ENCODE peak calls at places on chromosomes 3 and 15, in five cellular contexts. R is NB4, G is prostate gland, J is suprapubic skin, N is uterus. F is an unnamed sample.

GRCh38 chr3:197555281-197556261 is at the start of gene BDH1:
- DNase-seq in R (peak), J (no peak), N (peak), G (peak), F (no peak)

GRCh38 chr15:63063164-63063756 is 20.7 kb downstream of the TPM1 start:
- DNase-seq in G (no peak), J (no peak), N (no peak), R (peak), F (no peak)

GRCh38 chr3:30493912-30494311 is 112.5 kb upstream of the TGFBR2 start:
- DNase-seq in G (no peak), R (no peak), J (no peak), N (peak), F (no peak)

GRCh38 chr15:39358441-39359041 is 222.3 kb upstream of the THBS1 start:
- DNase-seq in N (peak), G (no peak), R (no peak), J (no peak), F (no peak)

GRCh38 chr3:18580268-18580667 is 155.1 kb upstream of the SATB1 start:
- DNase-seq in J (no peak), N (no peak), G (no peak), R (peak), F (no peak)

GRCh38 chr3:132661120-132661519 is 991 bp downstream of the UBA5 start:
- DNase-seq in R (no peak), J (no peak), N (no peak), G (no peak), F (no peak)

GRCh38 chr3:13282986-13283876 is 136.9 kb downstream of the NUP210 start:
- DNase-seq in N (no peak), J (no peak), G (no peak), R (peak), F (no peak)

GRCh38 chr3:197212290-197212689 is 86.1 kb downstream of the DLG1 start:
- DNase-seq in N (no peak), J (no peak), R (no peak), G (no peak), F (no peak)

GRCh38 chr3:187913617-187914033 is 168.4 kb upstream of the BCL6 start:
- DNase-seq in J (no peak), R (no peak), G (no peak), N (peak), F (no peak)

GRCh38 chr3:145678401-145678800 is 482.6 kb downstream of the PLOD2 start:
- DNase-seq in N (no peak), J (no peak), R (no peak), G (no peak), F (no peak)

GRCh38 chr3:38067508-38068233 is 28.7 kb downstream of the DLEC1 start:
- DNase-seq in N (no peak), R (peak), G (no peak), J (no peak), F (no peak)

GRCh38 chr15:31300981-31301686 is 25.5 kb upstream of the KLF13 start:
- DNase-seq in N (no peak), G (peak), R (peak), J (peak), F (peak)

GRCh38 chr15:28125673-28126651 is 26.8 kb upstream of the OCA2 start:
- DNase-seq in N (no peak), J (peak), G (peak), R (peak), F (no peak)

GRCh38 chr15:48242015-48242414 is 35.9 kb downstream of the SLC12A1 start:
- DNase-seq in J (no peak), N (no peak), G (no peak), R (no peak), F (no peak)

GRCh38 chr3:63975705-63976104 is 47.6 kb downstream of the PSMD6 start:
- DNase-seq in R (peak), N (peak), G (peak), J (peak), F (no peak)

GRCh38 chr3:7779331-7779730 is 722.3 kb upstream of the LMCD1 start:
- DNase-seq in G (no peak), N (no peak), J (no peak), R (no peak), F (no peak)

GRCh38 chr15:38660726-38661125 is 96.1 kb upstream of the RASGRP1 start:
- DNase-seq in G (no peak), J (no peak), R (no peak), N (no peak), F (no peak)

GRCh38 chr3:57017481-57017880 is 43.0 kb upstream of the SPATA12 start:
- DNase-seq in N (no peak), G (no peak), J (no peak), R (peak), F (no peak)

GRCh38 chr3:177642482-177643163 is 445.3 kb upstream of the TBL1XR1 start:
- DNase-seq in N (no peak), G (no peak), J (no peak), R (no peak), F (no peak)

GRCh38 chr3:164514576-164514975 is 563.7 kb downstream of the SI start:
- DNase-seq in R (no peak), J (no peak), G (no peak), N (no peak), F (no peak)

GRCh38 chr3:16370872-16371740 is 106.1 kb downstream of the OXNAD1 start:
- DNase-seq in N (no peak), G (no peak), R (no peak), J (no peak), F (no peak)

GRCh38 chr15:73190189-73190601 is 137.9 kb downstream of the NEO1 start:
- DNase-seq in G (no peak), J (no peak), N (no peak), R (no peak), F (no peak)

GRCh38 chr3:34239870-34240269 is 441.4 kb downstream of the PDCD6IP start:
- DNase-seq in N (no peak), G (no peak), R (no peak), J (no peak), F (no peak)

GRCh38 chr15:76930831-76931396 is 635 bp upstream of the RCN2 start:
- DNase-seq in N (no peak), J (no peak), R (no peak), G (no peak), F (no peak)

GRCh38 chr15:25391971-25392733 is 46.7 kb downstream of the UBE3A start:
- DNase-seq in J (no peak), G (no peak), N (no peak), R (no peak), F (no peak)

GRCh38 chr15:61141497-61142125 is 87.5 kb downstream of the RORA start:
- DNase-seq in J (no peak), N (no peak), G (no peak), R (no peak), F (no peak)

GRCh38 chr3:85864896-85865295 is 906.1 kb downstream of the CADM2 start:
- DNase-seq in R (no peak), J (no peak), N (no peak), G (no peak), F (no peak)

GRCh38 chr15:67066041-67067021 is 929 bp downstream of the SMAD3 start:
- DNase-seq in J (no peak), R (no peak), N (peak), G (no peak), F (no peak)

GRCh38 chr3:48018841-48019240 is 2.6 kb upstream of the MAP4 start:
- DNase-seq in J (no peak), R (no peak), N (no peak), G (no peak), F (no peak)

GRCh38 chr3:188272481-188273372 is 118.8 kb downstream of the LPP start:
- DNase-seq in G (no peak), R (peak), J (no peak), N (peak), F (no peak)

GRCh38 chr3:20256144-20256543 is 70.1 kb upstream of the SGO1 start:
- DNase-seq in N (no peak), G (no peak), R (no peak), J (no peak), F (no peak)

GRCh38 chr3:140078940-140079339 is 144.0 kb downstream of the CLSTN2 start:
- DNase-seq in R (no peak), G (no peak), J (no peak), N (no peak), F (no peak)

GRCh38 chr15:57656434-57656833 is 50.1 kb upstream of the POLR2M start:
- DNase-seq in R (no peak), N (no peak), G (no peak), J (no peak), F (no peak)

GRCh38 chr3:114902691-114903101 is 244.4 kb downstream of the ZBTB20 start:
- DNase-seq in R (no peak), J (no peak), G (no peak), N (no peak), F (no peak)

GRCh38 chr3:39135170-39135805 is 18.1 kb downstream of the CSRNP1 start:
- DNase-seq in R (no peak), J (no peak), N (peak), G (no peak), F (no peak)
- TF ChIP-seq POLR2A in R (no peak), J (no peak), N (no peak), G (no peak), F (no peak)

GRCh38 chr15:98853161-98853560 is 154.4 kb downstream of the PGPEP1L start:
- DNase-seq in R (peak), N (peak), J (peak), G (peak), F (no peak)
- TF ChIP-seq POLR2A in R (no peak), N (peak), J (no peak), G (peak), F (peak)

GRCh38 chr3:88661433-88661824 is 446.0 kb upstream of the EPHA3 start:
- DNase-seq in J (no peak), R (no peak), G (no peak), N (no peak), F (no peak)
- TF ChIP-seq POLR2A in J (no peak), R (no peak), G (no peak), N (no peak), F (no peak)

GRCh38 chr3:4985330-4986174 is 6.3 kb downstream of the BHLHE40 start:
- DNase-seq in N (peak), J (no peak), R (peak), G (peak), F (no peak)

GRCh38 chr3:4987374-4988296 is 8.4 kb downstream of the BHLHE40 start:
- DNase-seq in G (no peak), J (no peak), N (no peak), R (no peak), F (no peak)

GRCh38 chr3:4988815-4989648 is 9.8 kb downstream of the BHLHE40 start:
- DNase-seq in J (no peak), G (peak), N (no peak), R (no peak), F (no peak)

GRCh38 chr3:4986175-4986610 is 7.0 kb downstream of the BHLHE40 start:
- DNase-seq in R (no peak), G (no peak), J (no peak), N (no peak), F (no peak)

DNA sequence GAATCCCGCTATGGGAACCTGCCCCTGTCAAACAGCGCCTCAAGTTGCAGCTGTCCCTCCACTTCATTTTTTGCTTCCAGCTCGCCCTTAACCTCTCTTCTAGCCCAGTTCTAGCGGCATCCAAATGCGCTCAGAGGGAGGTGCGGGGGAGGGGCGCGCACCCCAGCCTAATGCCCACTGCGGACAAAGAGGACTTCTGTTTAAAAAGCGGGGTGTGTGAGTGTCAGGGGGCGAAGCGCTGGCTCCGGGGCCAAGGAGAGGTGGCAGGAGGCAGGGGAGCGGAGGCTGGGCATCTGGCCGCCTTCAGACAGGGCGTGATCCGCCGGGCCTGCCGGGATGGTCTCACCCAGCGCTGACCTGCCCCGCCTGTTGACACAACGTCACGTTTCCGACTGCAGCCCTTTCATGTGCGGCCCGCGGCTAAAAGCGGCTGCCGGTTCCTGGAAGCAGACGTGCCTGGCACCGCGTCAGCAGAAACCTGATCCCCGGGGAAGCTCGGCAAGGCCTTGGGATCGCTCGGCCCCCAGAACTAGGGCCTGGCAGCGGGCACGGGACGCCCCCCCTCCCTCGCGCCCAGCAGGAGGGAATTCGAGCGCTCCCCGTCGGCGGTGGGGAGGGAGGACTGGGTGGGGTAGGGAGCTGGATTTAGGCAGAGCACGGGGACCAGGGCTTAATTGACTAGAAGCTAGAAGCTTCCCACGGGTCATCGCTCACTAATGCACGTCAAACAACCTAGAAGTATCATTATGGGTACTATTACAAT is 7.6 kb downstream of the BHLHE40 start:
- DNase-seq in G (peak), J (peak), N (peak), R (peak), F (peak)
- TF ChIP-seq POLR2A in G (peak), J (no peak), N (peak), R (no peak), F (no peak)

GRCh38 chr3:100333051-100333450 is 1.5 kb upstream of the NIT2 start:
- DNase-seq in G (no peak), N (no peak), R (peak), J (no peak), F (no peak)

GRCh38 chr3:100333970-100334339 is 602 bp upstream of the NIT2 start:
- DNase-seq in N (no peak), J (no peak), R (no peak), G (no peak), F (no peak)

GRCh38 chr3:100335137-100335833 is 728 bp downstream of the NIT2 start:
- DNase-seq in J (no peak), G (no peak), R (peak), N (no peak), F (no peak)

GRCh38 chr3:100331660-100332059 is 2.9 kb upstream of the NIT2 start:
- DNase-seq in N (no peak), J (no peak), R (no peak), G (no peak), F (no peak)

DNA sequence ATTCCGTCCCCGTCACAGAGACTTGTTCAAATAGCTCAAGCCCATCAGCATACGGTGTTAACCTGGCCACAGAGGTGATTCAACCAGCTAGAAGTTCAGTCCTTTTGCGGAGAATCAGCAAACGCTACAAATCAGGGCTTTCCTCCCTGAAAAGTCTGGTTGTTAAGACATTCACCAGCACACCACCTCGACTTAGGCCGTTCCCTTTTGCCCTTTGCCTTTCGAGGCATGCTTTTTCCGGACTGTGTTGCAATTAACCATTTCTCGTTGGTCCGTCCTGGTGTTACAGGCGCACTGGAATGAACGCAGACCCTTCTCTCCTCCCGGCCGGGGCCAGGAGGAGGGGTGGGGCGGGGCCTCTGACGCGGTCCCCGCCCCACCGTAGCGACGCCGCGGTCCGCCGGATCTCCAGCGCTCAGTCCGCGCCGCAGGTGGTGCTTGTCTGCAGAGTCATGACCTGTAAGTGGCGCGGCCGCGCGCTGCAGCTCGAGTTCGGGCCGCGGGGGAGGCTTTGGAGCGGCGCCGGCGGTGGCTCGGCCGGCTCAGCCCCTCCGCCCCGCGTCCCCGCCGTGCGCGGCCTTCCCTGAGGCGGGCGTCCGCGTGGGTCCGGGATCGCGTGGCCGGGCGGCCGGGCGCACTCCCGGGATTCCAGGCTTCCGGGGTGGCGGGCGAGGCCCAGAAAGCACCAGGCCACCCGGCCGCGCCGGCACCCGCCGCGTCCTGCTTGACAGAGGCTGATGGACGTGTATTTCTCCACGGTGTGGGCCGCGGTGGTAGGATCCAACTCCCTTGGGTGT is at the start of gene NIT2:
- DNase-seq in N (peak), G (peak), J (peak), R (peak), F (no peak)
- TF ChIP-seq POLR2A in N (peak), G (peak), J (peak), R (peak), F (no peak)

DNA sequence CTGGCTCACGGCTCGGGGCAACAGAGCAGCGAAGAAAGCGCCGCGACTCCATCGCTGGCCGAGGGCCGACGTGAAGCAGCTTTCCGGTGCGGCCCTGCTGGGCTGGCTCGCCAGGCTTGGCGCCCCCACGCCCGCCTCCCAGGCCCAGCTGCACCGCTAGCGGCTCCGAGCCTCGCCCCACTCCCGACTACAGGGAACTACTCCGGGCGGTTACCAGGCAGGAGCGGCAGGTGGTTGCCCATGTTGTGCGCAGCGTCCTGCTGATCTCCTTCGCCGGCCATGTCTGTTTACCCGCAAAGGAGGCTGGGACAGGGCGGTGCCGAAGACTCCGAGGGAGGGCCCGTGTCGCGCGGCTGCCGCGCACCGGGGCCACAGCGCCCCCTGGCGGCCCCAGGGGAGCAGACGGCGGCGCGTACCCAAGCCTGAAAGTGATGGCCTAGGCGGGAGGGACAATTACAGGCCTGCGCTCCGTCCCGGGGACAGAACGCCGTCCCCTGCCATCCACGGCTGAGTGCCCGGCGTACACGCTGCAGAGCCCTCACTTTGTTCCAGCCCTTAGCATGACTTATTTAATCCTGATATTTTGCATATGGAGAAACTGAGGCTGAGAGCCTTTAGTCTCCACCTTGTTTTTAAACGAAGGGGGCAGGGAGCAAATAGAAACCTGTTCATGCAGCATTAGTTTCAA is at the start of gene CRBN:
- DNase-seq in N (peak), J (peak), G (peak), R (peak), F (no peak)
- TF ChIP-seq POLR2A in N (peak), J (peak), G (peak), R (peak), F (no peak)

GRCh38 chr3:186621894-186622650 is 9.2 kb downstream of the AHSG start:
- DNase-seq in G (no peak), N (no peak), J (peak), R (no peak), F (no peak)

GRCh38 chr3:186622651-186623310 is 9.9 kb downstream of the AHSG start:
- DNase-seq in N (no peak), J (peak), R (no peak), G (no peak), F (no peak)

GRCh38 chr3:186619787-186620212 is 6.9 kb downstream of the AHSG start:
- DNase-seq in G (no peak), R (no peak), J (peak), N (no peak), F (no peak)

GRCh38 chr3:186618318-186618938 is 5.6 kb downstream of the AHSG start:
- DNase-seq in N (no peak), J (no peak), R (no peak), G (no peak), F (no peak)

DNA sequence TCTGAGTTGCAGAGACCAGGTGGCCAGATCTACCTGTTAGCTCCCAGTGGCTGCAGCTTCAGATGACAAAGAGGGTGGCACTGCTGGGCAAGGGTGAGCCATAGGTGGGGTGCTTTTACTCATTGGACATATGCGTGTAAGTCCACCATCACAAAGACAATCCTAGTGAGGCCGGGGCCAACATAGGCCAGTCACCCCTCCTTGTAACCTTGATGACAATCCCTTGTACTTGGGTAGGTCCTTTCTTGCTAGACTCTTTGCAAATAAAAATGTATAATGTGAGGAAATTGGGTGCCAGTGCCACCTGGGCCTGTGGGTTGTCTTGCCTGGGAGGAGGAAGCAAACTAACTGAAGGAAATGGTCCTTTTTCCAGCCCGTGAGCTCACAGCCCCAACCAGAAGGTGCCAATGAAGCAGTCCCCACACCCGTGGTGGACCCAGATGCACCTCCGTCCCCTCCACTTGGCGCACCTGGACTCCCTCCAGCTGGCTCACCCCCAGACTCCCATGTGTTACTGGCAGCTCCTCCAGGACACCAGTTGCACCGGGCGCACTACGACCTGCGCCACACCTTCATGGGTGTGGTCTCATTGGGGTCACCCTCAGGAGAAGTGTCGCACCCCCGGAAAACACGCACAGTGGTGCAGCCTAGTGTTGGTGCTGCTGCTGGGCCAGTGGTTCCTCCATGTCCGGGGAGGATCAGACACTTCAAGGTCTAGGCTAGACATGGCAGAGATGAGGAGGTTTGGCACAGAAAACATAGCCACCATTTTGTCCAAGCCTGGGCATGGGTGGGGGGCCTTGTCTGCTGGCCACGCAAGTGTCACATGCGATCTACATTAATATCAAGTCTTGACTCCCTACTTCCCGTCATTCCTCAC is 7.6 kb downstream of the AHSG start:
- DNase-seq in G (no peak), N (no peak), J (peak), R (no peak), F (no peak)
- TF ChIP-seq POLR2A in G (no peak), N (no peak), J (no peak), R (no peak), F (no peak)

F was measured in vagina.